ENCODE peak calls at places on chromosomes 2 and 18, in five cellular contexts. U, Y, O, I and G are unnamed samples.

GRCh38 chr2:100180503-100180902 is 38.1 kb upstream of the AFF3 start:
- DNase-seq in U (no peak), Y (no peak), O (no peak), I (no peak), G (no peak)

GRCh38 chr18:35355140-35355618 is 11.0 kb upstream of the ZNF24 start:
- DNase-seq in U (peak), Y (peak), O (peak), I (peak), G (peak)

GRCh38 chr2:45826889-45827635 is 175.6 kb downstream of the PRKCE start:
- DNase-seq in U (no peak), Y (no peak), O (peak), I (no peak), G (no peak)

GRCh38 chr18:57475408-57475807 is 40.2 kb downstream of the ONECUT2 start:
- DNase-seq in U (no peak), Y (no peak), O (no peak), I (no peak), G (no peak)

GRCh38 chr2:10005461-10005860 is 37.9 kb upstream of the KLF11 start:
- DNase-seq in U (no peak), Y (no peak), O (no peak), I (no peak), G (no peak)

GRCh38 chr2:18701981-18702380 is 112.6 kb upstream of the NT5C1B start:
- DNase-seq in U (peak), Y (no peak), O (peak), I (no peak), G (peak)

GRCh38 chr2:222174450-222174849 is 124.3 kb downstream of the PAX3 start:
- DNase-seq in U (peak), Y (no peak), O (no peak), I (no peak), G (no peak)

GRCh38 chr2:174546519-174547506 is 50.8 kb downstream of the WIPF1 start:
- DNase-seq in U (peak), Y (no peak), O (peak), I (peak), G (peak)

GRCh38 chr2:232910376-232910775 is 40.3 kb downstream of the SNORC start:
- DNase-seq in U (no peak), Y (no peak), O (no peak), I (no peak), G (no peak)

GRCh38 chr2:1553671-1554295 is 140.5 kb downstream of the TPO start:
- DNase-seq in U (peak), Y (no peak), O (peak), I (no peak), G (peak)

GRCh38 chr2:111946294-111947114 is 48.1 kb downstream of the MERTK start:
- DNase-seq in U (peak), Y (peak), O (peak), I (no peak), G (peak)

GRCh38 chr2:120531365-120531764 is 185.4 kb downstream of the INHBB start:
- DNase-seq in U (no peak), Y (no peak), O (peak), I (no peak), G (no peak)

GRCh38 chr2:134304726-134305509 is 51.0 kb downstream of the MGAT5 start:
- DNase-seq in U (no peak), Y (no peak), O (no peak), I (no peak), G (no peak)

GRCh38 chr2:230425377-230425776 is 9.4 kb downstream of the SP100 start:
- DNase-seq in U (no peak), Y (no peak), O (no peak), I (no peak), G (no peak)

GRCh38 chr2:64204006-64204632 is 59.9 kb upstream of the PELI1 start:
- DNase-seq in U (peak), Y (no peak), O (peak), I (peak), G (peak)

GRCh38 chr2:190804182-190804795 is 76.3 kb upstream of the GLS start:
- DNase-seq in U (peak), Y (no peak), O (peak), I (no peak), G (peak)

GRCh38 chr2:85655961-85656403 is 12.0 kb downstream of the SFTPB start:
- DNase-seq in U (no peak), Y (no peak), O (peak), I (no peak), G (no peak)

DNA sequence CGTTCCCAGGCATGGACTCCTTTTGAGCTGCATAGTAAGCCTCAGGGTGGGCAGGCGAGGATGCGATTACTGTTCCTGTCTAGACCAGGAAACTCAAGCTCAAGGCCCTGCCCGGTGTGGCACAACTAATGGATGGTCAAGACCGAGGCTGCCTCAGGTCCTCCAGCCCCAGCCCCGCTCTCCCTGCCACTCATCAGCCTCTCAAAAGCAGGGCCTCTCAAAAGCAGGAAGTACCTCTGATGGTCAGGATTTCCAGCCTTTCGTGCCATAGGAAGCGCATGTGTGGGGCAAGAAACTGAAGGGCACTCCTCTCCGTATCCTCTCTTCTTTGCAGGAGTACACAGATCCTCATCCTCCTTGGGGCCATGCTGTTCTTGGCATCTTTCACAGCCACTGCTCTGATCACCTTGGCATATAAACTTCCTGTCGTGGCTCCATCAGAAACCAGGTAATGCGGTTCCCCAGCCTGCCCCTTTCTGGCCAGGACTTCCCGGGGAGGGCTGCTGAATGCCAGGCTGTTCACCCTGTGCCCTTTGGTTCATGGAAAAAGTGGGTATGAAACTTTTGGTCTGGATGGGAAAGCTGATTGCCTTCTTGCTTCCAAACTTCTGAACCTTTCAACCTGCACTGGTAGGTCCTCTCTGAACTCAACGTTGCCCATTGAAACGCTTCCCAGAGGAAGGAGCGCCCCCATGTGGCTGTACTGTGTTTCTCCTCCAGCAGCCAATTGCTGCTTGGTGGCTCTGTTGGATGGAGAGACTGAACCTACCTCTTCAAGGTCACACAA is 82.8 kb upstream of the SEC11C start:
- DNase-seq in U (peak), Y (no peak), O (peak), I (peak), G (peak)
- H3K4me3 ChIP-seq in U (no peak), Y (no peak), O (no peak), I (no peak), G (no peak)

GRCh38 chr2:83221258-83221657 is 1237.8 kb downstream of the SUCLG1 start:
- DNase-seq in U (peak), Y (no peak), O (peak), I (no peak), G (peak)

GRCh38 chr2:83229443-83229842 is 1229.6 kb downstream of the SUCLG1 start:
- DNase-seq in U (no peak), Y (no peak), O (no peak), I (no peak), G (no peak)

DNA sequence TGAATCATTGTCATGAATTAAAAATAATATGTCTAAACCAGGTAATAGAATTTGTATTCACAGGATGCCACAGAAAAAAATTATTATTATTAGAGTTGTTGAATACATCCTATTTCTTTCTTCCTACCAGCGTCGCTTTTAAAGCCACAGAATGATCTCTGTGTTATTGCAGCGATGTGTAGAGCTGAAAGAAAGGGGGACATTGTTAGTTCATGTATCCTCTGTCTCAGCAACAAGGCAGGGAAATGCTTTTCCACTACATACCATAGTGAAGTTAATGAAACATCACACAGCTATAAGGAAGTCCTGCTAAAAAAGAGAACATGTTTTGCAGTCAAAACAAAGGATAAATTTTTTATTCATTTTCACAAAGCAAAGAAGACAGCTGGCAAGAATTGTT is 1234.5 kb downstream of the SUCLG1 start:
- DNase-seq in U (no peak), Y (no peak), O (no peak), I (no peak), G (no peak)
- TF ChIP-seq CTCF in U (no peak), Y (no peak), O (no peak), I (no peak), G (no peak)

DNA sequence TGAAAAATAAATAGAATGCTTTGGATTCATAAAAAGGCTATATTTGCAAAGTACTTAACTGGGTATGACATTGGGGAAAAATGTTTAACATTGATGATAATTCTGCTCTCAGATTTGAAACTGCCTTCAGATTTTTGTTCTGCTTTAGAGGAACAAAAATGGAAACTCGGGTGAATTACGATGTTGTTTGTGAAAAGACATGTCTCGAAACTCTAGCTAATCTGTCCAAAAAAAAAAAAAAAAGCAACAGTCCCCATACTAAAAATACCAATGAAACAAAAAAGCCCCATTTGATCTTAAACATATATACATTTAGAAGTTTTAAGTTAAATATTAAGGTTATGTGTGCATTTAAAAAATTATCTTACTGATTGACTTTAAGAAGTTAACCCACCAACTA is 3.0 kb downstream of the ZDBF2 start:
- DNase-seq in U (no peak), Y (no peak), O (no peak), I (no peak), G (no peak)
- H3K4me3 ChIP-seq in U (no peak), Y (no peak), O (no peak), I (no peak), G (no peak)

DNA sequence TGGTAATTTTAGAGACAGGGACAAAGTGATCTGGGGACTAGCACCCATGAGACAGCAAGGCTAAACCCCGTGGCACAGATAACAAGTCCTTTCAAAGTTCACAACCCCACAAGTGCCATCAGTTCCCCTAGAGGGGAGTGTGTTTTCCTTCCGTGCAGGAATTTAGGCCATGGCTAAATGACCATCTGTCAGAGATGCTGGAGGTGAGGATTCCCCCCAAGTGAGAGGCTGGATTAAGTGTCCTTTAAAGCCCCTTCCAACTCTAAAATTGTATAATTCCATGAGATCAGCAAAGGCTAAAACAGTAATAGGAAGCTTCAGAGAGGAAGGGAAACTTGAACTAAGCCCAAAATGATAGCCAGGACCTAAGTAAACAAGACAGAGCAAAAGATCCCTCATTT is 8.7 kb downstream of the FEZ2 start:
- DNase-seq in U (no peak), Y (no peak), O (no peak), I (no peak), G (no peak)
- TF ChIP-seq CTCF in U (no peak), Y (no peak), O (no peak), I (no peak), G (no peak)

GRCh38 chr2:211591456-211591855 is 947.1 kb downstream of the ERBB4 start:
- DNase-seq in U (no peak), Y (no peak), O (no peak), I (no peak), G (no peak)
- H3K4me3 ChIP-seq in U (no peak), Y (no peak), O (no peak), I (no peak), G (no peak)

GRCh38 chr18:25223899-25224607 is 127.9 kb downstream of the ZNF521 start:
- DNase-seq in U (no peak), Y (no peak), O (no peak), I (no peak), G (no peak)
- TF ChIP-seq CTCF in U (no peak), Y (no peak), O (no peak), I (no peak), G (no peak)

GRCh38 chr2:127358044-127358443 is 29.7 kb downstream of the MAP3K2 start:
- DNase-seq in U (peak), Y (no peak), O (peak), I (no peak), G (no peak)
- H3K4me3 ChIP-seq in U (no peak), Y (no peak), O (no peak), I (no peak), G (no peak)

GRCh38 chr2:235055891-235056516 is 104.2 kb downstream of the SH3BP4 start:
- DNase-seq in U (peak), Y (no peak), O (peak), I (no peak), G (peak)
- TF ChIP-seq CTCF in U (peak), Y (peak), O (peak), I (no peak), G (peak)

GRCh38 chr2:189226017-189226416 is 46.5 kb upstream of the COL5A2 start:
- DNase-seq in U (no peak), Y (no peak), O (no peak), I (no peak), G (no peak)

GRCh38 chr2:189225032-189225431 is 45.5 kb upstream of the COL5A2 start:
- DNase-seq in U (no peak), Y (no peak), O (no peak), I (no peak), G (no peak)

GRCh38 chr2:189218236-189218635 is 38.7 kb upstream of the COL5A2 start:
- DNase-seq in U (no peak), Y (no peak), O (no peak), I (no peak), G (no peak)

GRCh38 chr2:189221811-189222210 is 42.2 kb upstream of the COL5A2 start:
- DNase-seq in U (peak), Y (no peak), O (peak), I (no peak), G (peak)

DNA sequence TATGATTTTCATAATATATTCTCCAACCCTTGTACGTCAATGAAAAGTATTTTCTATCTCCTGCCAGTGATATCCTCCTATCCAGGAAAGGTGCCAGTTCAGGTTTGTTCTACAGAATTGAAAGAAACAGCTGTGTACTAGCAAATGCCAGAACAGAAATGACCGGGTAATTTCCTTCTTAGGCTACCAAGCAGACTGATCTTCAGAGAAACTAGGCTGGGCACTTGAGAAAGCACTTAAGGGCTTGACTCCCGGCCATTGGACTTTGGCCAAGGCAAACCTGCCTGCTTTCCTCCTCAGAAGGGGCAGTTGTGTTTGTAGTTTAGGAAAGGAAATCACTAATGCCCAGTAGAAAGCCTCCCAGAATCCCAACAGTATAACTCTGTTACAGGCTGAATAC is 42.9 kb upstream of the COL5A2 start:
- DNase-seq in U (peak), Y (no peak), O (peak), I (no peak), G (peak)
- H3K4me3 ChIP-seq in U (no peak), Y (peak), O (no peak), I (no peak), G (no peak)